ENCODE peak calls at places on chromosomes 6 and 20, in five cellular contexts. A is CD8-positive, alpha-beta memory T cell; G is aorta; K is OCI-LY7; O is CD8-positive, alpha-beta T cell. Z is an unnamed sample. For H3K9me3 and H3K4me1, the result is how much of the 10 kb centered on the place peaks cover.

GRCh38 chr6:36577298-36577697 is 16.9 kb upstream of the SRSF3 start:
- DNase-seq in K (no peak), A (no peak), O (no peak), G (no peak), Z (no peak)

GRCh38 chr6:154297210-154297609 is 59.4 kb downstream of the IPCEF1 start:
- DNase-seq in K (no peak), A (no peak), O (no peak), G (no peak), Z (no peak)

GRCh38 chr20:41657655-41658054 is 39.5 kb upstream of the CHD6 start:
- DNase-seq in G (no peak), A (no peak), O (no peak), K (no peak), Z (no peak)

GRCh38 chr6:134816300-134816699 is 133.6 kb downstream of the ALDH8A1 start:
- DNase-seq in G (no peak), O (no peak), K (no peak), A (no peak), Z (no peak)

GRCh38 chr6:44800171-44800671 is 412.7 kb downstream of the CDC5L start:
- DNase-seq in A (no peak), K (no peak), O (no peak), G (no peak), Z (no peak)

GRCh38 chr6:35024601-35025054 is 116.5 kb downstream of the TCP11 start:
- DNase-seq in G (no peak), A (no peak), O (no peak), K (no peak), Z (peak)

GRCh38 chr6:166621114-166621540 is 5.9 kb downstream of the RPS6KA2 start:
- DNase-seq in K (no peak), A (no peak), G (no peak), O (no peak), Z (peak)

GRCh38 chr6:150069707-150070106 is 786 bp upstream of the ULBP3 start:
- DNase-seq in A (no peak), O (no peak), G (no peak), K (no peak), Z (no peak)

GRCh38 chr6:41716516-41717446 is 18.6 kb downstream of the TFEB start:
- DNase-seq in O (no peak), A (no peak), G (no peak), K (peak), Z (no peak)

GRCh38 chr20:48817367-48818030 is 10.3 kb downstream of the PREX1 start:
- DNase-seq in G (peak), A (no peak), O (no peak), K (no peak), Z (no peak)

GRCh38 chr20:49534314-49534713 is 33.6 kb downstream of the PTGIS start:
- DNase-seq in A (peak), O (peak), K (peak), G (no peak), Z (no peak)

GRCh38 chr6:133764011-133764812 is 124.7 kb upstream of the TCF21 start:
- DNase-seq in G (no peak), A (no peak), K (no peak), O (no peak), Z (no peak)

GRCh38 chr6:170156448-170157375 is 134.2 kb downstream of the DLL1 start:
- DNase-seq in A (no peak), G (no peak), K (no peak), O (no peak), Z (no peak)

GRCh38 chr6:170159040-170159965 is 131.6 kb downstream of the DLL1 start:
- DNase-seq in A (no peak), K (no peak), O (no peak), G (peak), Z (no peak)

GRCh38 chr6:170160031-170160627 is 130.7 kb downstream of the DLL1 start:
- DNase-seq in O (no peak), A (no peak), K (peak), G (peak), Z (no peak)

GRCh38 chr6:170157567-170158218 is 133.2 kb downstream of the DLL1 start:
- DNase-seq in O (no peak), A (no peak), G (no peak), K (no peak), Z (no peak)

DNA sequence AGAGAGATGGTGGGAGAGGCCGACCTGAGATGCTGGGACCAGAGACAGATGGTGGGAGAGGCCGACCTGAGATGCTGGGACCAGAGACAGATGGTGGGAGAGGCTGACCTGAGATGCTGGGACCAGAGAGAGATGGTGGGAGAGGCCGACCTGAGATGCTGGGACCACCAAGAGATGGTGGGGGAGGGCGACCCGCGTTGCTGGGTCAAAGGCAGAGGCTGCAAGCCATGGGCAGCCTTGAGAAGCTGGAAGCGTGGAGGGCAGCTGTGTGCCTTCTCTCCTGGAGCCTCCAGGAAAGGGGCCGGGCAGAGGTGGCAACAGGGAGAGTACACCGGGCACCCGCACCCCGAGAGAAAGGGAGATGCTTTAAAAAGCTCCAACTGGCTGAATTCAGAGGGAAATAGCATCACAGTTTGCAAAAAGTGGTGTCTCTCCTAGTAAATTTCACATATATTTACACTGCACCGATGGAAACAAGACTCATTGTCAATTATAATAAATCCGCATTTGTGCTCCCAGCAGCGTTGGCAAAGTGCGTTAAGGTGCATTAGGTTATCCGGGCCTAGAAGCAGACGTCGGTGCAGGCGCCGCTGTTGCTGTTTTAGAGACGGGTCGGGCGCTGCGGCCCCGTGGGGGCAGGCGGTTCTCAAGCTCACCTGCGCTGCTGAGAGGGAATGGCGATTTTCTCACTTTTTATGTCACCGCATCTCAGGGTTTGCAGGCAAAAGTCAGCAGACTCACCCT is 132.4 kb downstream of the DLL1 start:
- DNase-seq in G (peak), K (no peak), O (no peak), A (no peak), Z (no peak)
- H3K9me3 ChIP-seq in G (under half), K (under half), O (under half), A (under half), Z (under half)

GRCh38 chr6:26403888-26404287 is 1.8 kb downstream of the BTN3A1 start:
- DNase-seq in O (no peak), G (no peak), K (no peak), A (no peak), Z (no peak)
- H3K4me1 ChIP-seq in O (half or more), G (under half), K (half or more), A (half or more), Z (under half)

DNA sequence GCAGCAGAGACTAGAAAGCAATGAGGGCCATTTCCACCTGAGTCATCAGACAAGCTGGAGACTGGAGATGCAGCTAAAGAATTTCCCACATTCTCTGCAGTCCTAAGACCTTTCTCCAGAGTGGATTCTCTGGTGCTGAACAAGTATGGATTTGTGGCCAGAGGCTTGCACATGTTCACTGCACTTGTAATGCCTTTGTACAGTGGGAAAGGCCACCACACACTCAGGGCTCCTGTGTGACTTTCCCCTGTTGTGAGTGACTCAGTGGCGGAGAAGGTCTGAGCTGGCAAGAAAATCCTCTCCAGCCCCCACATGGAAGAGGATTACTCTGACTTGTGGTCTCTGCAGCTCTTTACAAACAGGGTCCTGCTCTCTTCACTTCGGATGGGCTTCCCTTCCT is 192.3 kb downstream of the C6orf118 start:
- DNase-seq in G (no peak), K (no peak), A (no peak), O (no peak), Z (no peak)
- H3K9me3 ChIP-seq in G (under half), K (under half), A (under half), O (under half), Z (under half)

DNA sequence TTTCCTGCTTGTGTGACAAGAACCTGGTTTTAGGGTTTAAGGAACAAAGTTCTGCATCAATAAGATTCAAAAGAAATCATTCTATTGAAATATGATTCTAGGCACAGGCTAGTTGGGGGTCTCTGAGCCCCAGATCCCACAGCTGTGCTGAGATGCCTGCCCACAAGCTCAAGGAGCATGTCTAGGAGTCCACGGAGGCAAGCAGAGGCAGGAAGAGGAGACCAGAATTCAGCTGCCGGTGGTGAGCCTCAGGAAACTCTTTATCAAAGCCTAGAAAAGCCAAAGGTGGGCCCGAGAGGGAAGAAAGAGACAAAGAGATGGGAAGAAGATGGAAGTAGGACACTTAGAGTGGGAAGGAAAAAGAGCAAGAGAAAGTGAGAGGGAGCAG is 40.7 kb upstream of the DDR1 start:
- DNase-seq in K (no peak), G (no peak), A (no peak), O (no peak), Z (no peak)
- H3K4me1 ChIP-seq in K (under half), G (under half), A (under half), O (under half), Z (under half)

GRCh38 chr6:94026575-94026974 is 607.2 kb upstream of the EPHA7 start:
- DNase-seq in K (no peak), O (no peak), A (no peak), G (no peak), Z (no peak)
- H3K9me3 ChIP-seq in K (under half), O (under half), A (under half), G (under half), Z (under half)

GRCh38 chr20:58405504-58406291 is 16.7 kb downstream of the VAPB start:
- DNase-seq in A (no peak), G (no peak), O (no peak), K (no peak), Z (no peak)

GRCh38 chr20:58406422-58407001 is 17.5 kb downstream of the VAPB start:
- DNase-seq in O (no peak), K (no peak), A (no peak), G (no peak), Z (no peak)

GRCh38 chr20:58407201-58407873 is 18.3 kb downstream of the VAPB start:
- DNase-seq in A (no peak), G (no peak), O (no peak), K (no peak), Z (no peak)

GRCh38 chr20:58407966-58408557 is 19.0 kb downstream of the VAPB start:
- DNase-seq in G (no peak), O (peak), K (peak), A (peak), Z (no peak)

GRCh38 chr20:58408603-58409246 is 19.7 kb downstream of the VAPB start:
- DNase-seq in K (peak), A (no peak), O (no peak), G (no peak), Z (no peak)
- H3K4me1 ChIP-seq in K (under half), A (half or more), O (under half), G (under half), Z (under half)

DNA sequence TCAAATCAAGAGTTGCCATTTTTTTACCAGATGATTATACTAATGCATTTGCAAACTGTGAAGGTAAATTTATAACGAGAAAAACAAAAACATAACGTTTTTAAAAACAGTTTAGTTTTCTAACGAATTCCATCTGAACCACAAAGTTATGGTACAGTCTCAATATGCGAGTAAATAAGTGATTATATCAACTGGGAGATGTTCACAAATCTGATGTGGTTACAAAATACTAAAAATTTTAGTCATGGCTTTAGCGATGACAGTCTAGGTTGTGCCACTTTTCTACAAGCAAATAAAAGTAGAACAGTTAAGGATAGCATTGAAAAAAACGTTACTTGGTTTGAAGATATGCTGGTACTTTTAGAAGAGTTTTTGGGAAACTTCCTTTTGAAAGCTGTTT is 186.8 kb downstream of the FUT9 start:
- DNase-seq in A (no peak), K (no peak), O (no peak), G (no peak), Z (no peak)
- H3K9me3 ChIP-seq in A (under half), K (under half), O (under half), G (under half), Z (under half)

DNA sequence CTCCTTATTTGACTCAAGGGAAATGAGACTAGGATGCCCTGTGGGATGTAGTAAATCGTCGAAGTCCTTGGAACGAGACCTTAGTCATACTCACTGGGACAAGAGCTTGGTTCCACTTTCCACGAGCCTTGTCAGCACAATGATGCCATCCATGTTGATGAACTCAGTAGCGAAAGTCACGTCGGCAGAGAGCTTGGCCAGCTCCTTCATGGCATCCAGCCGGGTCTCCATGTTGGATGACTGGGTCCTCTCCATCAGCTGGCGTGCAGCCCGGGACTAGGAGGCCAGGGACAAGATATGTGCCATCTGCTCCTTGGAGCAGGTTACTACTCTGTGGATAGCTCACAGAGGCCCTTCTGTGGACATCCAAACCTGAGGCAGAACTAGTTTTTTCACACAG is 17.5 kb downstream of the ELMO2 start:
- DNase-seq in K (no peak), G (no peak), A (no peak), O (no peak), Z (no peak)
- H3K4me1 ChIP-seq in K (under half), G (under half), A (under half), O (under half), Z (under half)

DNA sequence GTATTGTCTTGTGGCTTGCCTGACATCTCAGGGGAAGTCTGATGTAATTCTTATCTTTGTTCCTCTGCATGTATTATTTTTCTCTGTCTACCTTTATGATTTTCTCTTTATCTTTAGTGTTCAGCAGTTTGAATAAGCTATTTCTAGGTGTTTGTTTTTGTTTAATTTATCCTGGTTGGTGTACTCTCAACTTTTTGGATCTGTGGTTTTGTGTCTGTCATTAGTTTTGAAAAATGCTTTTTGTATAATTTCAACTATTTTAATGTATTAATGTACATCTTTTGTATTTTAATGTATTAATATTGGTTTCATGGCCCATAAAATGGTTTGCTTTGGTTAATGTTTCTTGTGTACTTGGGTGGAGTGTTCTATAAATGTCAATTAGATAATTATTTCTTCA is 15.9 kb upstream of the APCDD1L start:
- DNase-seq in A (no peak), O (no peak), G (no peak), K (no peak), Z (no peak)
- H3K9me3 ChIP-seq in A (under half), O (under half), G (under half), K (under half), Z (half or more)

GRCh38 chr6:73520688-73521350 is at the start of gene EEF1A1:
- DNase-seq in G (peak), A (peak), O (peak), K (peak), Z (peak)

GRCh38 chr6:73521351-73522254 is 771 bp upstream of the EEF1A1 start:
- DNase-seq in G (peak), O (no peak), A (no peak), K (peak), Z (no peak)

GRCh38 chr6:73523434-73524123 is 2.7 kb upstream of the EEF1A1 start:
- DNase-seq in A (peak), O (peak), K (peak), G (peak), Z (peak)

GRCh38 chr6:73516712-73517489 is 3.9 kb downstream of the EEF1A1 start:
- DNase-seq in K (peak), O (no peak), A (no peak), G (no peak), Z (no peak)

GRCh38 chr6:73519943-73520687 is 717 bp downstream of the EEF1A1 start:
- DNase-seq in K (peak), O (peak), G (peak), A (peak), Z (peak)
- H3K4me1 ChIP-seq in K (under half), O (half or more), G (under half), A (half or more), Z (under half)